ENCODE peak calls at places on chromosomes 2 and 18, in four cellular contexts. N is NCI-H1092; Y is heart left ventricle; U is stimulated activated CD4-positive, alpha-beta T cell treated with anti-CD3 and anti-CD28 coated beads, Interleukin-1b, Interleukin-23, amount 100 ng/mL, for 24 hours. R is an unnamed sample.

GRCh38 chr2:170495896-170496295 is 219.2 kb upstream of the SP5 start:
- DNase-seq in Y (no peak), N (no peak), U (no peak), R (no peak)

GRCh38 chr2:111178730-111179405 is 58.2 kb downstream of the BCL2L11 start:
- DNase-seq in Y (no peak), U (no peak), N (no peak), R (peak)

GRCh38 chr2:179373826-179374225 is 109.2 kb upstream of the SESTD1 start:
- DNase-seq in U (no peak), Y (no peak), N (no peak), R (no peak)

GRCh38 chr2:66466435-66466834 is 31.5 kb downstream of the MEIS1 start:
- DNase-seq in N (no peak), Y (no peak), U (no peak), R (no peak)

GRCh38 chr2:10594481-10594880 is 95.3 kb downstream of the NOL10 start:
- DNase-seq in U (no peak), N (no peak), Y (no peak), R (no peak)

GRCh38 chr2:5937865-5938565 is 245.8 kb downstream of the SOX11 start:
- DNase-seq in N (no peak), U (no peak), Y (no peak), R (no peak)

GRCh38 chr2:42493885-42494433 is at the start of gene KCNG3:
- DNase-seq in Y (peak), U (peak), N (peak), R (peak)

GRCh38 chr2:186349508-186349907 is 136.6 kb upstream of the ZC3H15 start:
- DNase-seq in U (no peak), N (no peak), Y (no peak), R (no peak)

GRCh38 chr2:170817247-170817998 is 736 bp downstream of the GAD1 start:
- DNase-seq in N (no peak), Y (no peak), U (no peak), R (no peak)

GRCh38 chr18:68519341-68519740 is 195.6 kb downstream of the TMX3 start:
- DNase-seq in N (no peak), U (no peak), Y (no peak), R (no peak)

GRCh38 chr2:201909961-201910361 is 103.6 kb downstream of the CDK15 start:
- DNase-seq in U (no peak), N (no peak), Y (no peak), R (no peak)

R was measured in mucosa of gallbladder.